ENCODE peak calls at places on chromosome 19, in seven cellular contexts. One of them, this sample, is unnamed.

GRCh38 chr19:16076958-16077611 is 790 bp downstream of the TPM4 start:
- DNase-seq in MV-4-11: no peak
- DNase-seq in kidney epithelial cell: no peak
- DNase-seq in iris pigment epithelial cell: no peak
- DNase-seq in BE2C: peak; percentile 58
- DNase-seq in RKO: no peak
- DNase-seq in activated CD8-positive, alpha-beta T cell treated with anti-CD3 and anti-CD28 coated beads for 36 hours: peak; percentile 28
- DNase-seq in this sample: peak; percentile 47

GRCh38 chr19:54188224-54188871 is 1.0 kb downstream of the MBOAT7 start:
- DNase-seq in kidney epithelial cell: no peak
- DNase-seq in MV-4-11: peak; percentile 82
- DNase-seq in activated CD8-positive, alpha-beta T cell treated with anti-CD3 and anti-CD28 coated beads for 36 hours: peak; percentile 76
- DNase-seq in RKO: peak; percentile 73
- DNase-seq in BE2C: no peak
- DNase-seq in iris pigment epithelial cell: peak; percentile 88
- DNase-seq in this sample: peak; percentile 49

GRCh38 chr19:41570639-41571112 is 5.3 kb upstream of the CEACAM21 start:
- DNase-seq in activated CD8-positive, alpha-beta T cell treated with anti-CD3 and anti-CD28 coated beads for 36 hours: peak; percentile 92
- DNase-seq in BE2C: peak; percentile 87
- DNase-seq in RKO: peak; percentile 72
- DNase-seq in MV-4-11: peak; percentile 83
- DNase-seq in kidney epithelial cell: peak; percentile 7
- DNase-seq in iris pigment epithelial cell: peak; percentile 60
- DNase-seq in this sample: peak; percentile 91

GRCh38 chr19:1360818-1361461 is 22.8 kb upstream of the NDUFS7 start:
- DNase-seq in RKO: no peak
- DNase-seq in BE2C: peak; percentile 97
- DNase-seq in MV-4-11: peak; percentile 80
- DNase-seq in kidney epithelial cell: no peak
- DNase-seq in activated CD8-positive, alpha-beta T cell treated with anti-CD3 and anti-CD28 coated beads for 36 hours: no peak
- DNase-seq in iris pigment epithelial cell: peak; percentile 73
- DNase-seq in this sample: no peak

GRCh38 chr19:12777217-12778019 is 2.1 kb upstream of the HOOK2 start:
- DNase-seq in kidney epithelial cell: no peak
- DNase-seq in MV-4-11: peak; percentile 73
- DNase-seq in activated CD8-positive, alpha-beta T cell treated with anti-CD3 and anti-CD28 coated beads for 36 hours: peak; percentile 85
- DNase-seq in RKO: no peak
- DNase-seq in iris pigment epithelial cell: peak; percentile 76
- DNase-seq in BE2C: peak; percentile 92
- DNase-seq in this sample: peak; percentile 84

GRCh38 chr19:611506-611869 is 21.8 kb downstream of the HCN2 start:
- DNase-seq in MV-4-11: no peak
- DNase-seq in kidney epithelial cell: peak; percentile 76
- DNase-seq in RKO: no peak
- DNase-seq in iris pigment epithelial cell: peak; percentile 98
- DNase-seq in activated CD8-positive, alpha-beta T cell treated with anti-CD3 and anti-CD28 coated beads for 36 hours: peak; percentile 84
- DNase-seq in BE2C: no peak
- DNase-seq in this sample: no peak

GRCh38 chr19:2627319-2627829 is 75.1 kb downstream of the GNG7 start:
- DNase-seq in iris pigment epithelial cell: peak; percentile 99
- DNase-seq in MV-4-11: peak; percentile 73
- DNase-seq in activated CD8-positive, alpha-beta T cell treated with anti-CD3 and anti-CD28 coated beads for 36 hours: peak; percentile 65
- DNase-seq in kidney epithelial cell: peak; percentile 99
- DNase-seq in BE2C: no peak
- DNase-seq in RKO: peak; percentile 99
- DNase-seq in this sample: peak; percentile 92

GRCh38 chr19:14512420-14512961 is 5.7 kb downstream of the DNAJB1 start:
- DNase-seq in MV-4-11: no peak
- DNase-seq in kidney epithelial cell: no peak
- DNase-seq in activated CD8-positive, alpha-beta T cell treated with anti-CD3 and anti-CD28 coated beads for 36 hours: no peak
- DNase-seq in iris pigment epithelial cell: no peak
- DNase-seq in RKO: no peak
- DNase-seq in BE2C: no peak
- DNase-seq in this sample: no peak

GRCh38 chr19:2426661-2427322 is 594 bp downstream of the TIMM13 start:
- DNase-seq in kidney epithelial cell: no peak
- DNase-seq in BE2C: peak; percentile 69
- DNase-seq in RKO: peak; percentile 67
- DNase-seq in activated CD8-positive, alpha-beta T cell treated with anti-CD3 and anti-CD28 coated beads for 36 hours: peak; percentile 52
- DNase-seq in iris pigment epithelial cell: peak; percentile 41
- DNase-seq in MV-4-11: peak; percentile 44
- DNase-seq in this sample: peak; percentile 73

GRCh38 chr19:11115895-11116446 is 26.7 kb downstream of the LDLR start:
- DNase-seq in MV-4-11: no peak
- DNase-seq in iris pigment epithelial cell: no peak
- DNase-seq in BE2C: no peak
- DNase-seq in activated CD8-positive, alpha-beta T cell treated with anti-CD3 and anti-CD28 coated beads for 36 hours: no peak
- DNase-seq in kidney epithelial cell: no peak
- DNase-seq in RKO: no peak
- DNase-seq in this sample: no peak

GRCh38 chr19:52492991-52493470 is 34.4 kb upstream of the ZNF808 start:
- DNase-seq in iris pigment epithelial cell: no peak
- DNase-seq in RKO: peak; percentile 89
- DNase-seq in kidney epithelial cell: no peak
- DNase-seq in activated CD8-positive, alpha-beta T cell treated with anti-CD3 and anti-CD28 coated beads for 36 hours: peak; percentile 20
- DNase-seq in BE2C: no peak
- DNase-seq in MV-4-11: no peak
- DNase-seq in this sample: no peak

GRCh38 chr19:29917911-29918310 is 24.1 kb upstream of the URI1 start:
- DNase-seq in MV-4-11: no peak
- DNase-seq in BE2C: no peak
- DNase-seq in kidney epithelial cell: no peak
- DNase-seq in RKO: no peak
- DNase-seq in iris pigment epithelial cell: no peak
- DNase-seq in activated CD8-positive, alpha-beta T cell treated with anti-CD3 and anti-CD28 coated beads for 36 hours: no peak
- DNase-seq in this sample: no peak

GRCh38 chr19:15508035-15508710 is at the start of gene CYP4F22:
- DNase-seq in BE2C: no peak
- DNase-seq in kidney epithelial cell: no peak
- DNase-seq in iris pigment epithelial cell: no peak
- DNase-seq in RKO: no peak
- DNase-seq in MV-4-11: no peak
- DNase-seq in activated CD8-positive, alpha-beta T cell treated with anti-CD3 and anti-CD28 coated beads for 36 hours: peak; percentile 22
- DNase-seq in this sample: no peak

GRCh38 chr19:19232231-19232630 is 20.5 kb downstream of the NCAN start:
- DNase-seq in MV-4-11: no peak
- DNase-seq in activated CD8-positive, alpha-beta T cell treated with anti-CD3 and anti-CD28 coated beads for 36 hours: no peak
- DNase-seq in kidney epithelial cell: no peak
- DNase-seq in RKO: no peak
- DNase-seq in iris pigment epithelial cell: no peak
- DNase-seq in BE2C: no peak
- DNase-seq in this sample: no peak

GRCh38 chr19:10289167-10289835 is 451 bp upstream of the ICAM5 start:
- DNase-seq in activated CD8-positive, alpha-beta T cell treated with anti-CD3 and anti-CD28 coated beads for 36 hours: peak; percentile 88
- DNase-seq in iris pigment epithelial cell: peak; percentile 63
- DNase-seq in kidney epithelial cell: no peak
- DNase-seq in RKO: peak; percentile 87
- DNase-seq in BE2C: peak; percentile 57
- DNase-seq in MV-4-11: peak; percentile 42
- DNase-seq in this sample: peak; percentile 96

GRCh38 chr19:51242881-51243280 is 8.0 kb upstream of the SIGLECL1 start:
- DNase-seq in activated CD8-positive, alpha-beta T cell treated with anti-CD3 and anti-CD28 coated beads for 36 hours: no peak
- DNase-seq in MV-4-11: peak; percentile 94
- DNase-seq in iris pigment epithelial cell: no peak
- DNase-seq in RKO: no peak
- DNase-seq in kidney epithelial cell: no peak
- DNase-seq in BE2C: no peak
- DNase-seq in this sample: no peak